ENCODE peak calls at places on chromosomes 12 and 14, in eight cellular contexts. C, S, D, T, K, L, I and B are unnamed samples.

GRCh38 chr14:104477117-104477623 is 102.4 kb upstream of the C14orf180 start:
- DNase-seq in C (no peak), S (no peak), D (no peak), T (no peak), K (no peak), L (no peak), I (no peak), B (no peak)

GRCh38 chr14:104680056-104680805 is 9.2 kb upstream of the INF2 start:
- DNase-seq in C (peak), S (peak), D (no peak), T (peak), K (no peak), L (peak), I (peak), B (no peak)

GRCh38 chr12:122009741-122010140 is 11.9 kb upstream of the BCL7A start:
- DNase-seq in C (no peak), S (peak), D (no peak), T (no peak), K (no peak), L (no peak), I (no peak), B (no peak)

GRCh38 chr12:113230315-113231274 is 9.3 kb downstream of the TPCN1 start:
- DNase-seq in C (peak), S (no peak), D (no peak), T (no peak), K (no peak), L (peak), I (no peak), B (no peak)

GRCh38 chr14:22812744-22813143 is 2.5 kb downstream of the SLC7A7 start:
- DNase-seq in C (no peak), S (no peak), D (peak), T (no peak), K (no peak), L (no peak), I (no peak), B (no peak)

GRCh38 chr14:40981247-40981646 is 625.4 kb upstream of the LRFN5 start:
- DNase-seq in C (no peak), S (no peak), D (no peak), T (no peak), K (no peak), L (no peak), I (no peak), B (no peak)

GRCh38 chr14:33617154-33617553 is 333.7 kb downstream of the EGLN3 start:
- DNase-seq in C (peak), S (no peak), D (no peak), T (peak), K (no peak), L (peak), I (no peak), B (peak)

GRCh38 chr14:35492569-35493014 is 41.4 kb upstream of the INSM2 start:
- DNase-seq in C (no peak), S (no peak), D (no peak), T (no peak), K (no peak), L (no peak), I (no peak), B (no peak)

GRCh38 chr14:100328495-100329163 is 5.5 kb downstream of the SLC25A47 start:
- DNase-seq in C (no peak), S (no peak), D (no peak), T (no peak), K (no peak), L (no peak), I (no peak), B (no peak)

GRCh38 chr12:2076196-2076570 is 23.4 kb downstream of the CACNA1C start:
- DNase-seq in C (no peak), S (no peak), D (no peak), T (peak), K (no peak), L (peak), I (no peak), B (no peak)

GRCh38 chr12:14537088-14537487 is 30.6 kb downstream of the PLBD1 start:
- DNase-seq in C (no peak), S (no peak), D (no peak), T (no peak), K (no peak), L (no peak), I (no peak), B (no peak)

GRCh38 chr12:57237952-57238853 is 8.7 kb downstream of the SHMT2 start:
- DNase-seq in C (no peak), S (peak), D (peak), T (no peak), K (no peak), L (no peak), I (no peak), B (no peak)

GRCh38 chr12:44774815-44775411 is 101.2 kb downstream of the NELL2 start:
- DNase-seq in C (no peak), S (no peak), D (peak), T (peak), K (no peak), L (peak), I (no peak), B (no peak)

GRCh38 chr12:4272976-4273650 is 449 bp upstream of the CCND2 start:
- DNase-seq in C (no peak), S (no peak), D (no peak), T (no peak), K (no peak), L (no peak), I (no peak), B (no peak)

GRCh38 chr12:68514807-68515411 is 95.8 kb upstream of the RAP1B start:
- DNase-seq in C (no peak), S (no peak), D (no peak), T (no peak), K (no peak), L (no peak), I (no peak), B (no peak)

GRCh38 chr12:124445826-124446225 is 121.6 kb downstream of the NCOR2 start:
- DNase-seq in C (no peak), S (peak), D (no peak), T (no peak), K (no peak), L (no peak), I (no peak), B (no peak)

GRCh38 chr12:124446364-124446763 is 121.0 kb downstream of the NCOR2 start:
- DNase-seq in C (no peak), S (peak), D (no peak), T (no peak), K (no peak), L (no peak), I (no peak), B (no peak)

GRCh38 chr12:124443929-124444712 is 123.3 kb downstream of the NCOR2 start:
- DNase-seq in C (no peak), S (peak), D (no peak), T (no peak), K (no peak), L (no peak), I (no peak), B (no peak)

GRCh38 chr12:124442772-124443445 is 124.5 kb downstream of the NCOR2 start:
- DNase-seq in C (peak), S (no peak), D (no peak), T (peak), K (no peak), L (peak), I (no peak), B (no peak)

DNA sequence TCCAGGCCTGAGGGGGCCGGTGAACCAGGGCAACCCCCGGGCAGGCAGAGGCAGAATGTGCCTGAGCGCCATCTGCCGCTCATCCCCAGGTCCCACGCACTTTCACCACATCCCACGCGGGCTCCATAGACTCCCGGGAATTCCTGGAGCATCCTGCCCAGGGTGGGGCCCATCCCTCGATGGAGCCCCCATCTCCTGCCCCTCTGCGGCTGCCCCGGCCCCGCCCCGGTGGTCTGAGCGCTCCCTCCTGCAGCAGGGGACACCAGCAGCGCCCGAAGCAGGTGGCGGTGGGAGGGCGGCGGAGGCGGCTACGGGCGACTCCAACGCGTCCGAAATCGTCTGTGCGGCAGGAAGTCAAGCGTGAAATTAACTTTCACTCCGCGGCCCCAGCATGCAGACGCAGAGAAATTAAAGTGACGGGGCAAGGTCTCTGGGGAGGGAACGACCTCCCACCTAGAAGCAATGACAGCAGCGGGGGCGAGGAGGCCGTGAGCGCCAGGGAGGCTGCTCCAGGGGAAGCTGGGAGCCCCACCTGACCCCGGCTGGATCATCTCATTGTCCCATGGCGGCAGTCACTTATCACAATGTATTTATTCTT is 122.2 kb downstream of the NCOR2 start:
- DNase-seq in C (no peak), S (peak), D (no peak), T (no peak), K (no peak), L (no peak), I (peak), B (no peak)
- TF ChIP-seq CTCF in C (no peak), S (no peak), D (no peak), T (no peak), K (no peak), L (no peak), I (no peak), B (no peak)

DNA sequence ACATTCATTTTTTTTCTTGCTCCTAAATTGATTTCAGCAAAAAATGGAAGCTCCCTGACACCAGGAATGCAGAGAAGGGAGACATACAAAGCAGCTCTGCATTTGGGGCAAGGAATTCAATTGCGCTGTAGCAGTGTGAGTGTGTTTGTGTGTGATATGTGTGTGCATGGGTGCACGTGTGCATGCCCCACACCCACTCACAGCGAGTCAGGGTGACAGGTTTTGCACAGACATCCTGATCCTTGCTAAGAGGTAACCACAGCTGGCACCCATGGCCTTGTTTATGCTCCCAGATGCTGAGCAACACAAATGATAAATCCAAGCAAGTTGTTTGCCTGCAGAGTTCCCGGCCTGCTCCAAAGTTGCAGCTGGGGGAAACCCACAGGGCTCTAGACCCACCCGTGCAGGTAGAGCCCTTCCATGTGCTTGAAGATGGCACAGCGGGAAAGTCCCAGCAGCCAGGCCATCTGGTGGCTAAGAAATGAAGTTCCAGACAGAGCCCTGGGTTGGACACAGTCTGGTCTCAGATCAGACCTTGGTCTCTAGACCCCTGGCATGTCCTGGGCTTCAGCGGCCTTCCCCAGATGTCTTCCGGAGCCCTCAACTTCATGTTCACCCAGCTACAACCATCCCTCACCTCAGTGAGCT is 25.8 kb upstream of the BDKRB2 start:
- DNase-seq in C (no peak), S (no peak), D (no peak), T (no peak), K (no peak), L (peak), I (no peak), B (no peak)
- TF ChIP-seq CTCF in C (no peak), S (no peak), D (no peak), T (peak), K (no peak), L (no peak), I (no peak), B (peak)

DNA sequence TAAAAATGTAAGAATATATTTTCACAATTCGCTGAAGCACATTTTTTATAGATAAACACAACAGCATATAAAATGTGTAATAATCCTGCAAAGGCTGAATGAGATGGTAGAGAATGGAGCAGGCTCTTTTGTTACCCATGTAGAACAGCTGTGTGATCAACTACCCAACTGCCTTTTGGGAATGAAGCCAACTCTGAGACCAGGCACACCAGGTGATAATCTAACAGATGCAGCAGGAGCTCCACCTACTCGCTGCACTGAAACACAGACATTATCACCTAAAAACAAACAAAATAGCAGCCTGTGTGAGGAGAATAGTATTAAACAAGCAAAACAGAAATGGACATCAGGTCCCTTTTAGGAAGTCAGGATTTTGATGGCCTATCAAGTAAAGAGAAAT is 183.3 kb downstream of the CCDC59 start:
- DNase-seq in C (no peak), S (no peak), D (no peak), T (no peak), K (no peak), L (no peak), I (no peak), B (no peak)
- TF ChIP-seq CTCF in C (no peak), S (no peak), D (no peak), T (no peak), K (no peak), L (no peak), I (no peak), B (no peak)

GRCh38 chr14:65600742-65601141 is 188.2 kb downstream of the FUT8 start:
- DNase-seq in C (no peak), S (no peak), D (no peak), T (peak), K (no peak), L (no peak), I (no peak), B (no peak)

GRCh38 chr14:65604535-65604934 is 192.0 kb downstream of the FUT8 start:
- DNase-seq in C (no peak), S (no peak), D (no peak), T (no peak), K (no peak), L (no peak), I (no peak), B (no peak)

GRCh38 chr14:65599375-65599774 is 186.8 kb downstream of the FUT8 start:
- DNase-seq in C (peak), S (no peak), D (no peak), T (peak), K (no peak), L (no peak), I (no peak), B (no peak)

GRCh38 chr14:65604946-65605345 is 192.4 kb downstream of the FUT8 start:
- DNase-seq in C (no peak), S (no peak), D (no peak), T (no peak), K (no peak), L (no peak), I (no peak), B (no peak)
- TF ChIP-seq CTCF in C (no peak), S (peak), D (no peak), T (no peak), K (no peak), L (peak), I (peak), B (peak)

GRCh38 chr12:93772003-93772402 is 94.8 kb downstream of the CRADD start:
- DNase-seq in C (no peak), S (no peak), D (no peak), T (no peak), K (no peak), L (no peak), I (no peak), B (no peak)

GRCh38 chr12:93766802-93767523 is 89.8 kb downstream of the CRADD start:
- DNase-seq in C (peak), S (no peak), D (no peak), T (peak), K (peak), L (peak), I (no peak), B (no peak)

GRCh38 chr12:93763746-93764147 is 86.6 kb downstream of the CRADD start:
- DNase-seq in C (peak), S (no peak), D (no peak), T (no peak), K (no peak), L (no peak), I (no peak), B (no peak)

GRCh38 chr12:93766371-93766770 is 89.2 kb downstream of the CRADD start:
- DNase-seq in C (no peak), S (no peak), D (no peak), T (no peak), K (no peak), L (no peak), I (no peak), B (no peak)

DNA sequence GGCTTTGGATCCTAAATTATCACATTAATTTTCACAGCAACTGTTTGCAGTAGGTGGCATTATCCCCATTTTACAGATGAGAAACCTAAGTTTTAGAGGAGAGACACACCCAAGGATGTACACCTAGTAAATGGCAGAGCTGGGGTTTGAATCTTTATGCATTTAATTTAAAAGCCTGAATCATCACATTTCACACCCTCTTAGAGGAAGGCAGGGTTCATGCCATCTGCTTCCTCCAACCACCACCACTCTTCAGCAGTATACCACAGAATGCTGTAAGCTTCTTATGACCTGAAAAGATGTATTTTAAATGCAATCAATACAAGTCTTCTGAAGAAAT is 90.3 kb downstream of the CRADD start:
- DNase-seq in C (no peak), S (no peak), D (no peak), T (no peak), K (no peak), L (no peak), I (no peak), B (no peak)
- TF ChIP-seq CTCF in C (no peak), S (no peak), D (no peak), T (no peak), K (no peak), L (no peak), I (no peak), B (no peak)

GRCh38 chr12:95118138-95118787 is 44.8 kb upstream of the NR2C1 start:
- DNase-seq in C (peak), S (no peak), D (no peak), T (peak), K (no peak), L (peak), I (no peak), B (peak)
- TF ChIP-seq CTCF in C (no peak), S (no peak), D (no peak), T (no peak), K (no peak), L (no peak), I (no peak), B (no peak)

GRCh38 chr14:61253064-61253753 is 27.9 kb downstream of the TMEM30B start:
- DNase-seq in C (no peak), S (no peak), D (no peak), T (no peak), K (no peak), L (no peak), I (no peak), B (no peak)
- TF ChIP-seq CTCF in C (no peak), S (peak), D (no peak), T (no peak), K (no peak), L (no peak), I (peak), B (no peak)

GRCh38 chr14:79587194-79587593 is 624.1 kb downstream of the DIO2 start:
- DNase-seq in C (peak), S (no peak), D (no peak), T (no peak), K (no peak), L (peak), I (no peak), B (no peak)
- TF ChIP-seq CTCF in C (no peak), S (no peak), D (no peak), T (no peak), K (no peak), L (no peak), I (no peak), B (no peak)

GRCh38 chr12:71240941-71241340 is 83.1 kb upstream of the TSPAN8 start:
- DNase-seq in C (peak), S (no peak), D (no peak), T (peak), K (no peak), L (no peak), I (no peak), B (no peak)

GRCh38 chr12:71233083-71233482 is 75.3 kb upstream of the TSPAN8 start:
- DNase-seq in C (no peak), S (no peak), D (no peak), T (no peak), K (no peak), L (no peak), I (no peak), B (no peak)

GRCh38 chr12:71230542-71230941 is 72.7 kb upstream of the TSPAN8 start:
- DNase-seq in C (no peak), S (no peak), D (no peak), T (no peak), K (no peak), L (no peak), I (no peak), B (no peak)

GRCh38 chr12:71237128-71237527 is 79.3 kb upstream of the TSPAN8 start:
- DNase-seq in C (no peak), S (no peak), D (no peak), T (no peak), K (no peak), L (no peak), I (no peak), B (no peak)

GRCh38 chr12:71236133-71236660 is 78.4 kb upstream of the TSPAN8 start:
- DNase-seq in C (no peak), S (no peak), D (no peak), T (no peak), K (no peak), L (no peak), I (no peak), B (no peak)
- TF ChIP-seq CTCF in C (no peak), S (no peak), D (no peak), T (no peak), K (no peak), L (no peak), I (no peak), B (no peak)

GRCh38 chr12:81257952-81258551 is 180.2 kb downstream of the ACSS3 start:
- DNase-seq in C (peak), S (no peak), D (no peak), T (peak), K (no peak), L (peak), I (no peak), B (peak)
- TF ChIP-seq CTCF in C (peak), S (peak), D (peak), T (peak), K (peak), L (peak), I (peak), B (peak)